ENCODE peak calls at places on chromosomes 13 and 19, in four cellular contexts. H is psoas muscle, R is pancreas, T is body of pancreas. B is an unnamed sample.

GRCh38 chr13:113974304-113975281 is 717 bp upstream of the C13orf46 start:
- DNase-seq in H (peak; percentile 44), R (no peak), T (no peak), B (no peak)

GRCh38 chr19:15563325-15563794 is 51.7 kb upstream of the CYP4F8 start:
- DNase-seq in H (no peak), R (peak; percentile 31), T (peak; percentile 30), B (no peak)

GRCh38 chr19:36514012-36514612 is 14.0 kb downstream of the ZNF260 start:
- DNase-seq in H (no peak), R (no peak), T (no peak), B (no peak)

GRCh38 chr19:3512562-3512961 is 6.5 kb downstream of the FZR1 start:
- DNase-seq in H (no peak), R (no peak), T (no peak), B (no peak)

GRCh38 chr13:30340367-30341184 is 33.2 kb upstream of the KATNAL1 start:
- DNase-seq in H (peak; percentile 86), R (no peak), T (peak; percentile 53), B (no peak)

GRCh38 chr13:93254775-93255174 is 28.2 kb downstream of the GPC6 start:
- DNase-seq in H (no peak), R (no peak), T (no peak), B (no peak)

GRCh38 chr13:35472308-35473008 is 4.0 kb downstream of the MAB21L1 start:
- DNase-seq in H (peak; percentile 45), R (no peak), T (no peak), B (peak; percentile 33)

GRCh38 chr19:10551698-10552301 is 8.1 kb downstream of the ATG4D start:
- DNase-seq in H (no peak), R (no peak), T (peak; percentile 62), B (peak; percentile 45)

GRCh38 chr19:4038661-4039096 is 28.0 kb downstream of the ZBTB7A start:
- DNase-seq in H (no peak), R (no peak), T (no peak), B (no peak)

GRCh38 chr13:64332048-64332447 is 2898.1 kb downstream of the PCDH9 start:
- DNase-seq in H (no peak), R (no peak), T (no peak), B (no peak)

GRCh38 chr19:32816555-32817099 is 52.9 kb downstream of the SLC7A9 start:
- DNase-seq in H (no peak), R (no peak), T (no peak), B (no peak)

GRCh38 chr19:28884786-28885476 is 328.0 kb downstream of the UQCRFS1 start:
- DNase-seq in H (no peak), R (no peak), T (no peak), B (no peak)

GRCh38 chr13:47463002-47463401 is 538.1 kb downstream of the SUCLA2 start:
- DNase-seq in H (no peak), R (no peak), T (no peak), B (no peak)

GRCh38 chr19:14556662-14557188 is 15.1 kb downstream of the NDUFB7 start:
- DNase-seq in H (peak; percentile 94), R (peak; percentile 57), T (peak; percentile 71), B (peak; percentile 75)

GRCh38 chr13:49062297-49062896 is 86.7 kb downstream of the FNDC3A start:
- DNase-seq in H (no peak), R (no peak), T (no peak), B (no peak)

GRCh38 chr13:33189470-33189869 is 96.1 kb downstream of the STARD13 start:
- DNase-seq in H (no peak), R (no peak), T (no peak), B (no peak)

DNA sequence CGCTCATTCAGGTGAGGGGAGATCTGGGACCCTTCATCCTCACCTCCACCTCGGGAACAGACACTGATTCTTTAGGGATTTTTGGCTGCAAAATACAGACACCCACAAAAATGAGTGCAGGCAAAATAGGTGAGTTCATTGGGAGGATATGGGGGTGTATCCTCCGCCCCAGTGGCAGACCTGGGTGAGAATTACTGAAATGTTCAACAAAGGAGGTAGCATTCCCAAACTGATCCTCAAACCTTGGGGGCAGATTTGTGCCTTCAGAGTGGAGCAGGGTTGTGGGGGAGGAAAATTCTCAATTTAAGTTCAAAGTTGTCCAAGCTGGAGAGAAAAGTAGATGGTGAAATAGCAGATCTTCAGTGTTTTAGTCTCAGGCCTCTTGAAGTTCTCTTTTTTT is 31.3 kb upstream of the SIN3B start:
- DNase-seq in H (no peak), R (no peak), T (no peak), B (no peak)
- H3K9me3 ChIP-seq in H (peaks cover 12% of the 10 kb centered on the region), R (no peaks in the 10 kb centered on the region), T (no peaks in the 10 kb centered on the region), B (peaks cover 7% of the 10 kb centered on the region)

DNA sequence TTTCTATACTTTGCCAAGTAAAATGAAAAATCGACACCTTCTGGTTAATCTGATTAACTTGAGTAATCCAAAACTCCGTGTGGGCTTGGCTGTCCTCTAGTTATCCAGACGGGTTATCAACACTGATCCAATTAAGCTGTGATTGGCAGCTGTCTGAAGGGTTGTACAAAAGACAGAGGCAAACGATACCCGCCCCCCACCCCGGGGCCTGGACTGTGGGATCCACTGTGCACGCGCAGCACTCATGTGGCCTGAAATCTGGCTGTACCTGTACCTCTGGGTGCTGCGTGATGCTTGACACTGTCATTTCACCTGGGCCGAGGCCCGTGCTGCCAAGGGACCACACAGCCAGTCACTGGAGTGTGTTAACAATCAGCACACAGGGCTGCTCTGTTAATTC is 53.5 kb downstream of the COL4A2 start:
- DNase-seq in H (no peak), R (no peak), T (no peak), B (peak; percentile 90)
- H3K27ac ChIP-seq in H (peak overlapping the region; percentile 13), R (no peak overlapping the region), T (no peak overlapping the region), B (no peak overlapping the region)

GRCh38 chr13:90532861-90533260 is 814.6 kb upstream of the MIR17HG start:
- DNase-seq in H (no peak), R (no peak), T (no peak), B (no peak)
- H3K9me3 ChIP-seq in H (no peaks in the 10 kb centered on the region), R (no peaks in the 10 kb centered on the region), T (no peaks in the 10 kb centered on the region), B (peaks cover 2% of the 10 kb centered on the region)

DNA sequence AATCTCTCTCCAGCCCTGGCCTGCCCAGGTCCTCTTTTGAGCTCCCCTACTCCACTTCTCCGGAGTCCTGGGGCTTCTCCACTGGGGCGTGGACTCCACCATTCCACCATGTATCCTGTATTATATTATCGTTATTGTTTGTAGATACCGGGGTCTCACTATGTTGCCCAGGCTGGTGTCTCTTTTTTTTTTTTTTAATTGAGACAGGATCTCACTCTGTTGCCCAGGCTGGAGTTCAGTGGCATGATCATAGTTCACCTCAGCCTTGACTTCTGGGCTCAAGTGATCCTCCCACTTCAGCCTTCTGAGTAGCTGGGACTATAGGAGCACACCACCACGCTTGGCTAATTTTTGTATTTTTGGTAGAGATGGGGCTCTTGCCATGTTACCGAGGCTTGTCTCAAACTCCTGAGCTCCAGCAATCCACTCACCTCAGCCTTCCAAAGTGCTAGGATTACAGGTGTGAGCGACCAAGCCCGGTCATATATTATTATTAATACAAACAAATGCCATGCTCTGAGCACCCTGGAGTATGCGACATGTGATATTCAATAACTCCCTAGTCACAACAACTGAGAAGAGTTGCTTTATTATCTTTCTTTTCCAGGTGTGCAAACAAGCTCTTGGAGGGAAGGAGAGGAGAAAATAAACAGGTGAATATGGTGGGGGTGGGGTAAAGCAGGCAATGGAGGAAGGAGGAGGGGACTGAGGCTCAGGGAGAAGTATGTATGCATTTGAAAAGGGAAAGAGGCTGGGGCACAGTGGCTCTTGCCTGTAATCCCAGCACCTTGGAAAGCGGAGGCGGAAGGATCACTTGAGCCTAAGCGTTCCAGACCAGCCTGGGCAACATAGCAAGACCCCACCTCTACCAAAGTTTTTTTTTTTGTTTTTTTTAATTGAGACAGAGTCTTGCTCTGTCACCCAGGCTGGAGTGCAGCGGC is 2.8 kb upstream of the CERS4 start:
- DNase-seq in H (no peak), R (peak; percentile 82), T (peak; percentile 86), B (no peak)
- H3K27ac ChIP-seq in H (no peak overlapping the region), R (peak overlapping the region; percentile 76), T (peak overlapping the region; percentile 87), B (no peak overlapping the region)

B was measured in WERI-Rb-1.